ENCODE peak calls at places on chromosomes 3 and 15, in seven cellular contexts. T is K562, V is HCT116, D is H1, G is SK-N-SH, M is GM12878, L is HepG2. J is an unnamed sample.

GRCh38 chr3:185041540-185041939 is 111.3 kb downstream of the C3orf70 start:
- DNase-seq in L (no peak), V (no peak), D (no peak), G (no peak), T (no peak), M (no peak), J (no peak)

GRCh38 chr3:98130421-98130820 is at the start of gene OR5H1:
- DNase-seq in V (no peak), T (no peak), G (no peak), M (no peak), D (no peak), L (no peak), J (no peak)

GRCh38 chr15:88657326-88658069 is 18.7 kb downstream of the ISG20 start:
- DNase-seq in T (peak), D (no peak), G (peak), M (no peak), L (no peak), V (peak), J (peak)

GRCh38 chr3:57518276-57518914 is 25.7 kb downstream of the DNAH12 start:
- DNase-seq in G (no peak), D (no peak), L (no peak), M (no peak), T (no peak), V (peak), J (no peak)

GRCh38 chr3:144590854-144591253 is 619.2 kb downstream of the DIPK2A start:
- DNase-seq in T (no peak), M (no peak), L (no peak), V (no peak), D (no peak), G (no peak), J (no peak)

GRCh38 chr3:50617096-50617791 is at the start of gene MAPKAPK3:
- DNase-seq in L (peak), G (no peak), V (no peak), T (no peak), D (no peak), M (no peak), J (peak)

GRCh38 chr3:19972056-19972455 is 25.2 kb downstream of the RAB5A start:
- DNase-seq in V (no peak), G (no peak), M (no peak), T (no peak), L (no peak), D (no peak), J (no peak)

GRCh38 chr15:75149911-75150709 is 51.6 kb upstream of the C15orf39 start:
- DNase-seq in M (no peak), L (no peak), G (no peak), V (peak), D (no peak), T (no peak), J (peak)

GRCh38 chr3:59769132-59769531 is 719.3 kb upstream of the CFAP20DC start:
- DNase-seq in M (no peak), G (no peak), L (no peak), D (no peak), T (no peak), V (no peak), J (no peak)

GRCh38 chr3:116474356-116475200 is 29.3 kb upstream of the LSAMP start:
- DNase-seq in G (no peak), D (no peak), T (no peak), V (no peak), M (no peak), L (no peak), J (no peak)

GRCh38 chr3:127408684-127409420 is 121.0 kb upstream of the PRR20G start:
- DNase-seq in T (no peak), M (no peak), G (peak), V (no peak), D (peak), L (no peak), J (no peak)

GRCh38 chr3:28476194-28476593 is 127.6 kb upstream of the AZI2 start:
- DNase-seq in T (peak), V (peak), G (peak), D (no peak), L (peak), M (peak), J (peak)

GRCh38 chr3:98343647-98344507 is 9.8 kb upstream of the OR5K4 start:
- DNase-seq in V (peak), T (peak), L (peak), M (no peak), G (peak), D (peak), J (peak)

GRCh38 chr15:100861511-100861991 is 18.1 kb upstream of the ALDH1A3 start:
- DNase-seq in T (no peak), V (no peak), M (no peak), D (no peak), G (no peak), L (no peak), J (no peak)

GRCh38 chr3:80307844-80308243 is 540.0 kb upstream of the ROBO1 start:
- DNase-seq in M (no peak), V (no peak), D (no peak), L (no peak), T (no peak), G (no peak), J (peak)

GRCh38 chr15:92120082-92120481 is 266.6 kb downstream of the SLCO3A1 start:
- DNase-seq in M (no peak), V (no peak), G (no peak), L (no peak), T (no peak), D (no peak), J (no peak)

GRCh38 chr3:50208677-50209344 is 3.7 kb downstream of the SLC38A3 start:
- DNase-seq in V (no peak), M (no peak), G (no peak), T (no peak), L (peak), D (no peak), J (no peak)

GRCh38 chr3:174440350-174440716 is 418.8 kb upstream of the NAALADL2 start:
- DNase-seq in L (no peak), M (no peak), D (no peak), G (no peak), T (no peak), V (no peak), J (no peak)

GRCh38 chr3:106004137-106004600 is 135.4 kb upstream of the CBLB start:
- DNase-seq in M (no peak), L (no peak), D (no peak), T (peak), V (no peak), G (no peak), J (no peak)

GRCh38 chr3:197363553-197364409 is 65.4 kb upstream of the DLG1 start:
- DNase-seq in T (no peak), D (no peak), L (peak), V (no peak), G (peak), M (no peak), J (no peak)

GRCh38 chr3:170589113-170589512 is 3.2 kb upstream of the SLC7A14 start:
- DNase-seq in T (no peak), D (no peak), G (no peak), M (no peak), L (no peak), V (no peak), J (no peak)

GRCh38 chr3:150236683-150237082 is 171.4 kb upstream of the TSC22D2 start:
- DNase-seq in L (no peak), T (no peak), D (no peak), V (no peak), M (no peak), G (no peak), J (no peak)

GRCh38 chr3:17431004-17431403 is 311.4 kb downstream of the TBC1D5 start:
- DNase-seq in T (peak), V (peak), G (peak), M (no peak), D (no peak), L (peak), J (peak)

GRCh38 chr3:149235599-149236424 is 14.2 kb upstream of the CP start:
- DNase-seq in T (no peak), M (no peak), V (no peak), D (no peak), L (peak), G (no peak), J (no peak)

GRCh38 chr3:35439626-35440025 is 199.7 kb upstream of the ARPP21 start:
- DNase-seq in V (no peak), M (no peak), G (no peak), L (no peak), T (no peak), D (no peak), J (no peak)

GRCh38 chr3:136464502-136464901 is 214.4 kb downstream of the PCCB start:
- DNase-seq in V (no peak), L (no peak), G (no peak), M (no peak), T (no peak), D (no peak), J (no peak)

GRCh38 chr3:89560546-89560945 is 453.1 kb downstream of the EPHA3 start:
- DNase-seq in L (no peak), M (no peak), T (no peak), V (no peak), D (no peak), G (no peak), J (peak)

GRCh38 chr15:78204351-78205309 is 29.7 kb downstream of the ACSBG1 start:
- DNase-seq in D (peak), T (no peak), L (no peak), V (no peak), M (no peak), G (no peak), J (no peak)

GRCh38 chr3:193145248-193145647 is 95.8 kb upstream of the PLAAT1 start:
- DNase-seq in V (no peak), T (no peak), M (no peak), G (no peak), D (no peak), L (no peak), J (no peak)

GRCh38 chr3:36944012-36944640 is 728 bp downstream of the TRANK1 start:
- DNase-seq in D (no peak), T (no peak), V (no peak), L (no peak), G (peak), M (no peak), J (peak)

GRCh38 chr3:23594897-23595670 is 210.7 kb upstream of the UBE2E1 start:
- DNase-seq in G (no peak), V (no peak), L (no peak), T (no peak), D (no peak), M (no peak), J (no peak)

GRCh38 chr3:46892285-46893145 is 15.0 kb downstream of the PTH1R start:
- DNase-seq in D (peak), V (peak), G (peak), T (peak), M (no peak), L (no peak), J (peak)

GRCh38 chr3:14425574-14426304 is 23.3 kb downstream of the SLC6A6 start:
- DNase-seq in D (no peak), T (no peak), L (no peak), M (no peak), G (no peak), V (no peak), J (no peak)
- TF ChIP-seq JUND in D (no peak), T (no peak), L (no peak), M (no peak), G (no peak), V (no peak), J (no peak)

DNA sequence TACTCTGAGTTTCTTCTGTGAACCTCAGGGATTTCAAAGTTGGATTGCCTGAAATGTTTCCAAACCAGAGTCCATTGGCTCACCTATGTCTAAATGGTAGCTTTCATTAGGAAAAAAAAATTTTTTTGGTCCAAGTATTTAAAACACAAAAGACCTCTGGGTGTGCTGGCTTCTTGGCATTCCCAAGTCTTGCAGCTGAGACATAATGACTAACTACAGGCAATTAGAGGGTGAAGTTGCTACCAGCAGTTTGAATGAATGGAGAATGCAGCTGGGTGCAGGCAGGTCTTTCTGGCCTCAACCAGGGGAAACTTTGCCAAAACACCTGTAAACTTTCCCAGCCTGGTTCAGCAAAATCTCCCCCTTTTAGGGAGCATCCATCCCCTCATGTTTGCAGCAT is 134.4 kb downstream of the EDEM1 start:
- DNase-seq in M (no peak), T (no peak), L (no peak), V (no peak), D (no peak), G (no peak), J (no peak)
- TF ChIP-seq JUND in M (no peak), T (no peak), L (no peak), V (no peak), D (no peak), G (no peak), J (no peak)

DNA sequence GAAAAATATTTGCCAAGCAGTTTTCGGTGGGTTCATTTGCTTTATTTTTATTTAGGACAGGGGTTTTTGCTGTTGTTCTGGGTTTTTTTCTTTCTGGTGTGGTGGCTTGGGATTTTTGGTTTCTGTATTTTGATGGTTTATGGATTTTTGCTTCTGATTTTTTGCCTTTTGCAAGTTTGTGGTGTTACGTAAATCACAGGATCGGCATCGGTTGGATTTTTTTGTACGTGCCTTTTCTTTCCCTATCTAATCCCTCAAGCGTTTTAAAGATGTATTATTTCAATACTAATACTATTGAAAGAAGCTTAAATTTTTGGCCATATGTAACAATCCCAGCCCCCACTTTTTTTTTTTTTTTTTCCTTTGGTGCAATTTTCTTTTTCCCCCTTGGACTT is 788 bp upstream of the BCL6 start:
- DNase-seq in L (no peak), D (no peak), G (no peak), T (no peak), V (no peak), M (no peak), J (no peak)
- TF ChIP-seq JUND in L (no peak), D (no peak), G (no peak), T (no peak), V (no peak), M (no peak), J (no peak)

GRCh38 chr15:90597477-90598052 is 67.8 kb downstream of the CRTC3 start:
- DNase-seq in D (no peak), L (no peak), T (no peak), M (peak), G (no peak), V (no peak), J (no peak)

GRCh38 chr15:90594297-90594696 is 64.6 kb downstream of the CRTC3 start:
- DNase-seq in M (peak), V (no peak), L (no peak), T (no peak), G (no peak), D (no peak), J (peak)

GRCh38 chr15:90593469-90594158 is 63.9 kb downstream of the CRTC3 start:
- DNase-seq in V (no peak), T (no peak), G (no peak), D (no peak), L (no peak), M (no peak), J (no peak)

GRCh38 chr15:90596943-90597342 is 67.2 kb downstream of the CRTC3 start:
- DNase-seq in M (no peak), G (no peak), D (no peak), L (no peak), V (no peak), T (no peak), J (no peak)

DNA sequence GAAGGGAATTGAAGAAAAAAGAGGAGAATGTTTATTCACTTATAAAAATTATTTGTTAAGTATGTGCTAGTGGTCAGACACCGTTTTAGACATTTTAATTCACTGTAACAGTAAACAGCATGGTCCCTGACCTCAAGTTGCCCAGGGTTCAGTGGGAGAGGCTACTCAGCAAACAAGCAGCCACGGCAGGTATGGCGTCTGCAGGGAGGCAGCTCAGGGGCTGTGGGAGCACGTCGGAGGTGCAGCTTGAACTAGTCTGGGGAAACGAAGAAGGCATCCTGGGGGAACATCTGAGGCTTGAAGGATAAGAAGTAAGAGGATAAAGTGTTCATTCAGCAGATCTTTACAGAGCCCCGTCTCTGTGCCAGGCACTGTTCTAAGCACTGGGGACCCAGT is 66.0 kb downstream of the CRTC3 start:
- DNase-seq in T (no peak), V (no peak), M (no peak), G (no peak), L (no peak), D (no peak), J (no peak)
- TF ChIP-seq JUND in T (no peak), V (no peak), M (no peak), G (no peak), L (no peak), D (no peak), J (no peak)

GRCh38 chr15:94607176-94607654 is 375.9 kb downstream of the MCTP2 start:
- DNase-seq in G (no peak), L (no peak), T (no peak), M (no peak), V (no peak), D (no peak), J (no peak)
- TF ChIP-seq JUND in G (no peak), L (no peak), T (no peak), M (no peak), V (no peak), D (no peak), J (no peak)

GRCh38 chr3:112128843-112129727 is 4.0 kb downstream of the GCSAM start:
- DNase-seq in D (no peak), V (no peak), M (no peak), T (no peak), L (no peak), G (no peak), J (no peak)
- TF ChIP-seq JUND in D (no peak), V (no peak), M (no peak), T (no peak), L (no peak), G (no peak), J (no peak)

GRCh38 chr3:154851644-154852043 is 228.5 kb upstream of the MME start:
- DNase-seq in T (no peak), M (no peak), G (no peak), L (no peak), D (no peak), V (no peak), J (no peak)
- TF ChIP-seq JUND in T (no peak), M (no peak), G (no peak), L (no peak), D (no peak), V (no peak), J (no peak)

GRCh38 chr3:156725706-156726105 is 51.3 kb downstream of the TIPARP start:
- DNase-seq in V (no peak), T (no peak), G (no peak), D (no peak), L (no peak), M (no peak), J (no peak)

GRCh38 chr3:156728267-156728985 is 54.0 kb downstream of the TIPARP start:
- DNase-seq in G (no peak), T (no peak), V (no peak), L (peak), M (no peak), D (no peak), J (no peak)

GRCh38 chr3:156726456-156726855 is 52.1 kb downstream of the TIPARP start:
- DNase-seq in L (no peak), G (no peak), V (no peak), D (no peak), M (no peak), T (no peak), J (peak)

GRCh38 chr3:156729460-156730179 is 55.2 kb downstream of the TIPARP start:
- DNase-seq in G (no peak), T (no peak), L (no peak), D (no peak), M (no peak), V (no peak), J (no peak)

GRCh38 chr3:156727519-156728205 is 53.3 kb downstream of the TIPARP start:
- DNase-seq in D (no peak), G (no peak), M (no peak), V (no peak), L (no peak), T (no peak), J (no peak)
- TF ChIP-seq JUND in D (no peak), G (no peak), M (no peak), V (no peak), L (no peak), T (no peak), J (no peak)

J was measured in T47D.